ENCODE peak calls at places on chromosomes 3 and 15, in seven cellular contexts. X is SK-N-SH, A is endothelial cell of umbilical vein, M is HCT116, S is spleen, K is sigmoid colon, R is HL-60. Z is an unnamed sample.

GRCh38 chr15:74835312-74835823 is 7.6 kb downstream of the ULK3 start:
- DNase-seq in A (peak; percentile 51), K (no peak), R (peak; percentile 61), S (no peak), X (peak; percentile 87), M (peak; percentile 69), Z (no peak)

GRCh38 chr3:32184187-32184730 is 54.2 kb upstream of the CMTM8 start:
- DNase-seq in X (no peak), A (no peak), R (no peak), M (no peak), S (no peak), K (no peak), Z (no peak)

GRCh38 chr15:27808182-27808581 is 290.9 kb downstream of the OCA2 start:
- DNase-seq in A (no peak), M (no peak), K (no peak), X (no peak), S (no peak), R (no peak), Z (no peak)

GRCh38 chr3:114380233-114380645 is 86.4 kb downstream of the TIGIT start:
- DNase-seq in X (no peak), R (no peak), K (peak; percentile 87), A (no peak), M (peak; percentile 44), S (no peak), Z (no peak)

GRCh38 chr3:99639579-99639978 is 1.2 kb downstream of the COL8A1 start:
- DNase-seq in S (no peak), A (peak; percentile 45), X (no peak), R (no peak), K (no peak), M (no peak), Z (no peak)

GRCh38 chr3:170653801-170654200 is 67.9 kb upstream of the SLC7A14 start:
- DNase-seq in S (no peak), X (no peak), M (no peak), K (no peak), A (no peak), R (no peak), Z (no peak)

GRCh38 chr3:41111011-41111410 is 88.3 kb upstream of the CTNNB1 start:
- DNase-seq in S (no peak), X (no peak), M (no peak), K (no peak), R (peak; percentile 57), A (no peak), Z (no peak)

GRCh38 chr3:38297537-38297936 is 15.4 kb downstream of the SLC22A14 start:
- DNase-seq in S (no peak), K (no peak), A (no peak), M (no peak), X (no peak), R (no peak), Z (no peak)

GRCh38 chr3:108387065-108387464 is 90.7 kb downstream of the HHLA2 start:
- DNase-seq in M (no peak), A (no peak), R (no peak), X (no peak), S (no peak), K (no peak), Z (no peak)

GRCh38 chr3:123296261-123296660 is 94.5 kb downstream of the SEC22A start:
- DNase-seq in K (peak; percentile 44), M (no peak), A (no peak), S (no peak), R (no peak), X (no peak), Z (no peak)

GRCh38 chr15:39960411-39960810 is 26.5 kb downstream of the EIF2AK4 start:
- DNase-seq in M (no peak), K (no peak), R (no peak), X (no peak), S (no peak), A (no peak), Z (no peak)

GRCh38 chr3:63862804-63863149 is 828 bp downstream of the THOC7 start:
- DNase-seq in S (no peak), R (no peak), M (no peak), A (no peak), K (no peak), X (no peak), Z (no peak)

GRCh38 chr3:38477057-38477820 is 18.9 kb upstream of the EXOG start:
- DNase-seq in A (no peak), S (peak; percentile 66), X (no peak), M (no peak), R (no peak), K (no peak), Z (no peak)

GRCh38 chr3:10534066-10534465 is 28.7 kb upstream of the ATP2B2 start:
- DNase-seq in A (no peak), X (no peak), K (no peak), S (no peak), R (no peak), M (no peak), Z (peak; percentile 34)

GRCh38 chr15:79007066-79007465 is 62.2 kb upstream of the CTSH start:
- DNase-seq in S (peak; percentile 59), M (peak; percentile 57), R (peak; percentile 48), X (peak; percentile 45), K (no peak), A (peak; percentile 41), Z (no peak)

GRCh38 chr3:84968701-84969235 is 10.0 kb downstream of the CADM2 start:
- DNase-seq in A (no peak), K (no peak), M (no peak), S (no peak), R (no peak), X (no peak), Z (no peak)

DNA sequence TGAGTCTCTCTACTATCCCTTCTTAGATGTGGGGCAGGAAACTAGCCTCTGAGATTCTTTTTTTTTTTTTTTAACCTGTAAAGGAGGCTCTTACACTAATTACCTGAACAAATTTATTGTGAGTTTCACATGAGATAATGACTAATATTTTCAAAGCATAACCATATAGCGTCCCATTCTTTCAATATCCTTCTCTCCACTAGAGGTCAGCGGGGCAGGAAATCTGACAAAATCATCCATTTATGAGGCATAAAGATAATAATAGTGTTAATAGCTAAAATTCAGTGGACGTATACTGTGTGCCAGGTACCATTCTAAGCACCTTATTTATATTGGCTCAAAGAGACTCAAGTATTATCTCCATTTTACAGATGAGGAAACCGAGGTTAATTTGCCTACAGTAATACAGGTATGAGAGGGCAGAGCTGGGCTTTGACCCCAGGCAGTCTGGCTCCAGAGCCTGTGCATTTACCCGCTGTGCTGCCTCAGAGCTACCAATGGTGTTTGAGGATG is 16.3 kb upstream of the SMAD6 start:
- DNase-seq in X (no peak), K (no peak), R (no peak), S (no peak), M (no peak), A (peak; percentile 44), Z (no peak)
- TF ChIP-seq CTCF in X (peak; percentile 62), K (no peak), R (no peak), S (no peak), M (peak; percentile 54), A (no peak), Z (no peak)

GRCh38 chr3:21944251-21944650 is 193.2 kb upstream of the ZNF385D start:
- DNase-seq in A (no peak), M (no peak), X (no peak), R (no peak), K (no peak), S (no peak), Z (no peak)

GRCh38 chr3:21938267-21938681 is 187.3 kb upstream of the ZNF385D start:
- DNase-seq in X (no peak), M (no peak), A (no peak), S (no peak), K (no peak), R (no peak), Z (no peak)

DNA sequence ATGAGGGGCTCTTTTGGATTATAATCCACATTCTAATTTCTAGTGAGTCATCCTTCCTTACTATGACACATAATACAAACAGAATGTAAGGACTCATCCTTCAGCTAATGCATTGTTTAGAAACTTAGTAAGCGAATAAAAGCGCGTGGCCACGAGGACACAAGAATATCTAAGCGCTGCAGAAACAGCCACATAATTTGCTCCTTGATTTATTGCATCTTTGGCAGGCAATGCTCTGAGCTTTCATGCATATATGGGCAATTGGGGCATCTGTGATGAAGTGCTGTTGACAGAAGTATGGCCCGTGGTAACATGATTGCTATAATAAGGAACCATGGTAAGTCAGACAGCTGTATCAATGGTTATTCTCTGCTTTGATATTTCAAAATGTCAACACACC is 191.3 kb upstream of the ZNF385D start:
- DNase-seq in S (no peak), M (no peak), K (no peak), R (no peak), A (no peak), X (no peak), Z (no peak)
- TF ChIP-seq POLR2AphosphoS5 in S (no peak), M (no peak), K (no peak), R (no peak), A (no peak), X (no peak), Z (no peak)

DNA sequence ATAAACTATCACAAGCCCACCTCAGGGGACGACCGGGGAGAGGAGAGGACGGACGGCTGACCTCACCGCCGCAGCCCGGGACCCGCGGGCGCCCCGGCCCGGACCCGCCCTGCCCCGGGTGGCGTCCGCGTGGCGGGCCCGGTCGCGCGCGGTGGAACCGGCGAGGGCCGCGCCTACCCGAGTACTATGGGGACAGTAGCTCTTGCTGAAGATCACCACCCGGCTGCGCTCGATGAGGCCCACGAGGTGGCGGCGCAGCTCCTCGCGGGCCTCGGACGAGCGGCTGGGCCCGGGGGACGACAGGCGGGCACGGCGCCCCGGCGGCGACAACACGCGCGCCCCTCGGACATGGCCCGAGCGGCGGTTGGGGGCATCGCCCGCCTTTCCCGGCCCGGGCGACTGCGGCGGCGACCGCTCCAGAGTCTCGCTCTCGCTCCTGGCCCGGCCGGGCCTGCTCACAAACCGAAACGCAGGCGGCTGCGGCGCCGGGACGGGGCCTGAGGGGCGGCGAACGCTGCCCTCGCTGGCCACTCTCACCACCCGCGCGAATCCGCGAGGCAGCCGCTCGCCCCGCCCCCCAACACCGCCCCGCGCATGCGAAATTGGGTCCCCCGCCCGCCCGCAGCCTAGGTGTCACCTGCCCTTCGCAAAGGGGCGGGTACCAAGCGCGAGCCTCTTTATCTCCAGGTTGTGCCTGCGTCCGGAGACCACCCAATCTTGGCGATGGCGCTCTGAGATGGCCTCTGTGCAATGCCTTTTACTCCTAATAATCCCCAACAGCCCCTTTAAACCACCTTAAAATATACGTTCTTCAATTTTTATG is at the start of gene TXNRD3:
- DNase-seq in R (peak; percentile 37), K (peak; percentile 86), S (peak; percentile 91), M (peak; percentile 42), A (peak; percentile 64), X (peak; percentile 93), Z (no peak)
- TF ChIP-seq CTCF in R (no peak), K (no peak), S (peak; percentile 9), M (no peak), A (no peak), X (no peak), Z (no peak)

GRCh38 chr3:172203522-172204258 is 164.3 kb downstream of the FNDC3B start:
- DNase-seq in K (no peak), R (no peak), M (no peak), A (no peak), S (no peak), X (no peak), Z (no peak)

GRCh38 chr3:172201990-172202318 is 162.6 kb downstream of the FNDC3B start:
- DNase-seq in S (no peak), R (peak; percentile 23), A (peak; percentile 51), M (no peak), X (no peak), K (no peak), Z (no peak)

GRCh38 chr3:172202797-172203196 is 163.4 kb downstream of the FNDC3B start:
- DNase-seq in R (no peak), M (no peak), X (no peak), A (no peak), K (no peak), S (no peak), Z (no peak)

GRCh38 chr3:172199850-172200369 is 160.5 kb downstream of the FNDC3B start:
- DNase-seq in R (no peak), M (no peak), K (no peak), S (no peak), X (no peak), A (no peak), Z (no peak)

GRCh38 chr3:172201136-172201989 is 162.0 kb downstream of the FNDC3B start:
- DNase-seq in S (peak; percentile 75), X (peak; percentile 26), K (peak; percentile 89), M (no peak), A (peak; percentile 90), R (peak; percentile 45), Z (no peak)
- TF ChIP-seq POLR2AphosphoS5 in S (peak; percentile 54), X (no peak), K (peak; percentile 28), M (no peak), A (peak; percentile 46), R (peak; percentile 38), Z (no peak)